ENCODE peak calls at places on chromosomes 4 and X, in four cellular contexts. A is endothelial cell of umbilical vein, Y is H1, Z is HepG2. W is an unnamed sample.
A peak's percentile ranks its signal among the peaks of the same experiment; 100 is the strongest.

GRCh38 chrX:17967888-17968287 is 106.8 kb upstream of the RAI2 start:
- DNase-seq in A (no peak), Y (no peak), Z (no peak), W (no peak)

GRCh38 chr4:147799986-147800555 is 68.2 kb downstream of the ARHGAP10 start:
- DNase-seq in A (no peak), Y (no peak), Z (no peak), W (no peak)

GRCh38 chr4:128315756-128316520 is 28.3 kb upstream of the PGRMC2 start:
- DNase-seq in A (no peak), Y (no peak), Z (no peak), W (no peak)

GRCh38 chr4:158770671-158771070 is 1.8 kb downstream of the FNIP2 start:
- DNase-seq in A (no peak), Y (no peak), Z (no peak), W (no peak)

GRCh38 chr4:129230836-129231235 is 134.9 kb downstream of the C4orf33 start:
- DNase-seq in A (no peak), Y (no peak), Z (no peak), W (no peak)

GRCh38 chr4:89753601-89754066 is 83.3 kb downstream of the SNCA start:
- DNase-seq in A (peak; percentile 96), Y (no peak), Z (peak; percentile 30), W (no peak)

GRCh38 chr4:110970642-110971041 is 347.8 kb upstream of the PITX2 start:
- DNase-seq in A (peak; percentile 6), Y (peak; percentile 81), Z (peak; percentile 49), W (no peak)

GRCh38 chrX:108359811-108360602 is 78.2 kb downstream of the COL4A6 start:
- DNase-seq in A (no peak), Y (no peak), Z (no peak), W (no peak)

GRCh38 chrX:49250578-49250977 is 13.9 kb downstream of the FOXP3 start:
- DNase-seq in A (no peak), Y (no peak), Z (no peak), W (no peak)

GRCh38 chr4:43163101-43163792 is 270.7 kb downstream of the GRXCR1 start:
- DNase-seq in A (no peak), Y (no peak), Z (no peak), W (no peak)
- TF ChIP-seq JUN in A (no peak), Y (no peak), Z (no peak), W (no peak)

DNA sequence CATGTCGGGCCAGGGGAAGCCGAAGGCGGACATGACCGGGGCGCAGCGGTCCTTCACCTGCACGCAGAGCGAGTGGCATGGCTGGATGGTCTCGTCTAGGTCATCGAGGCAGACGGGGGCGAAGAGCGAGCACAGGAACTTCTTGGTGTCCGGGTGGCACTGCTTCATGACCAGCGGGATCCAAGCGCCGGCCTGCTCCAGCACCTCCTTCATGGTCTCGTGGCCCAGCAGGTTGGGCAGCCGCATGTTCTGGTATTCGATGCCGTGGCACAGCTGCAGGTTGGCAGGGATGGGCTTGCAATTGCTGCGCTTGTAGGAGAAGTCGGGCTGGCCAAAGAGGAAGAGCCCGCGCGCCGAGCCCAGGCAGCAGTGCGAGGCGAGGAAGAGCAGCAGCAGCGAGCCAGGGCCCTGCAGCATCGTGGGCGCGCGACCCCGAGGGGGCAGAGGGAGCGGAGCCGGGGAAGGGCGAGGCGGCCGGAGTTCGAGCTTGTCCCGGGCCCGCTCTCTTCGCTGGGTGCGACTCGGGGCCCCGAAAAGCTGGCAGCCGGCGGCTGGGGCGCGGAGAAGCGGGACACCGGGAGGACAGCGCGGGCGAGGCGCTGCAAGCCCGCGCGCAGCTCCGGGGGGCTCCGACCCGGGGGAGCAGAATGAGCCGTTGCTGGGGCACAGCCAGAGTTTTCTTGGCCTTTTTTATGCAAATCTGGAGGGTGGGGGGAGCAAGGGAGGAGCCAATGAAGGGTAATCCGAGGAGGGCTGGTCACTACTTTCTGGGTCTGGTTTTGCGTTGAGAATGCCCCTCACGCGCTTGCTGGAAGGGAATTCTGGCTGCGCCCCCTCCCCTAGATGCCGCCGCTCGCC is at the start of gene SFRP2:
- DNase-seq in A (no peak), Y (peak; percentile 84), Z (no peak), W (no peak)
- TF ChIP-seq EZH2 in A (peak; percentile 93), Y (no peak), Z (no peak), W (no peak)

GRCh38 chrX:123590842-123591491 is 141.9 kb downstream of the THOC2 start:
- DNase-seq in A (peak; percentile 27), Y (no peak), Z (peak; percentile 0), W (no peak)
- TF ChIP-seq JUN in A (no peak), Y (no peak), Z (no peak), W (no peak)

GRCh38 chr4:61201562-61202099 is 1.5 kb downstream of the ADGRL3 start:
- DNase-seq in A (no peak), Y (peak; percentile 63), Z (no peak), W (no peak)

GRCh38 chr4:61199869-61200194 is 294 bp upstream of the ADGRL3 start:
- DNase-seq in A (no peak), Y (no peak), Z (no peak), W (no peak)

GRCh38 chr4:61200991-61201526 is 933 bp downstream of the ADGRL3 start:
- DNase-seq in A (no peak), Y (peak; percentile 62), Z (no peak), W (no peak)

GRCh38 chr4:61202100-61202637 is 2.0 kb downstream of the ADGRL3 start:
- DNase-seq in A (no peak), Y (peak; percentile 60), Z (no peak), W (no peak)

DNA sequence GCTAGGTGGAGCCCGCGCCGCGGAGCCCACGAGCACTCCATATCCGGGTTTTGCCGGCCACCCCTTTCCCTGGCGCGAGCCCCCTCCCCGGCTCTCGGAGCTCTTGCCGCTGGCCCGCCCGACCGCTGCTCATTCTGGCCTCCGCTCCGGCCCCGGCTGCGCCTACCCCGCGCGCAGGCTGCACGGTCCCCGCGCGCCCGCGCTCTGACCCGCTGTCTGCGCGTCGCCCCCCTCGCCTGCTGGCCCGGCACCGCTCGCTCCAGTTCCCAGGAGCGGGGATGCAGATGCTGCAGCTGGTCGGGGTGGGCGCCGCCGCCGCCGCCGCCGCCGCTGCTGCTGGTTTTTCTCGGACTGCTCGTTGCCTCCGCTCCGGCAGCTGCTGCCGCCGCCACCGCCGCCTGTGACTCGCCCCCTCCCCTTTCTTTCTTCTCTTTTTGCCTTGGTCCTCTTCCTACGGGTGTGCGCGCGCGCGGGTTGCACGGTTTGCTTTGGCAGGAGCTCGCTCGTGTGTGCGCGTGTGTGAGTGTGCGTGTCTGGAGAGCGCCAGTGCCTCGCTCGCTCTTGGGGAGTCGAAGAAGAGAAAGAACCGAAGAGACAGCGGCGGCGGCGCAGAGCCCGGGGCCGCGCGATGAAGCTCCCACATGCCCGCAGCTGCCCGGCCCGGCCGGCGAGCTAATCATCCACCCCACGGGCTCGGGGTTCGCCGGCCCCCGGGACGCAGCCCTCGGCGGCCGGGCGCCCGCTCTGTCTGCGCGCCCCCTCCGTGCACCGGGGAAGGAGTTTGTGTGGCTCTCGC is at the start of gene ADGRL3:
- DNase-seq in A (no peak), Y (peak; percentile 88), Z (no peak), W (no peak)
- TF ChIP-seq EZH2 in A (no peak), Y (no peak), Z (no peak), W (no peak)

GRCh38 chr4:7557447-7557846 is 122.7 kb upstream of the PSAPL1 start:
- DNase-seq in A (no peak), Y (no peak), Z (peak; percentile 21), W (no peak)
- TF ChIP-seq JUN in A (no peak), Y (no peak), Z (no peak), W (no peak)

GRCh38 chrX:119996600-119997524 is 53.3 kb upstream of the NKAP start:
- DNase-seq in A (no peak), Y (no peak), Z (no peak), W (no peak)

GRCh38 chrX:119997570-119997969 is 54.0 kb upstream of the NKAP start:
- DNase-seq in A (no peak), Y (no peak), Z (no peak), W (no peak)

GRCh38 chrX:120001787-120002186 is 58.2 kb upstream of the NKAP start:
- DNase-seq in A (no peak), Y (no peak), Z (no peak), W (no peak)

GRCh38 chrX:119999087-119999634 is 55.6 kb upstream of the NKAP start:
- DNase-seq in A (no peak), Y (peak; percentile 51), Z (no peak), W (no peak)

GRCh38 chrX:120000490-120001246 is 57.1 kb upstream of the NKAP start:
- DNase-seq in A (no peak), Y (peak; percentile 42), Z (no peak), W (no peak)
- TF ChIP-seq EZH2 in A (peak; percentile 46), Y (peak; percentile 80), Z (no peak), W (no peak)